ENCODE peak calls at places on chromosome 2, in seven cellular contexts. C is H1, H is K562, M is SK-N-SH, U is HCT116, B is HepG2, J is GM12878. Z is an unnamed sample.

GRCh38 chr2:164693834-164694233 is 72.6 kb upstream of the GRB14 start:
- DNase-seq in C (no peak), H (no peak), M (no peak), U (no peak), B (no peak), J (no peak), Z (no peak)

GRCh38 chr2:217790681-217791392 is 212.0 kb downstream of the TNS1 start:
- DNase-seq in C (no peak), H (no peak), M (peak), U (no peak), B (no peak), J (no peak), Z (no peak)

GRCh38 chr2:239169311-239170048 is 231.3 kb downstream of the HDAC4 start:
- DNase-seq in C (no peak), H (no peak), M (no peak), U (no peak), B (no peak), J (no peak), Z (no peak)

GRCh38 chr2:210452194-210452593 is 24.4 kb downstream of the LANCL1 start:
- DNase-seq in C (no peak), H (no peak), M (peak), U (no peak), B (no peak), J (no peak), Z (no peak)

GRCh38 chr2:168731550-168732128 is 70.8 kb upstream of the NOSTRIN start:
- DNase-seq in C (no peak), H (no peak), M (no peak), U (no peak), B (no peak), J (no peak), Z (no peak)

GRCh38 chr2:42926438-42927333 is 134.3 kb upstream of the HAAO start:
- DNase-seq in C (no peak), H (no peak), M (no peak), U (no peak), B (peak), J (no peak), Z (no peak)

GRCh38 chr2:239932881-239933735 is 92.0 kb downstream of the NDUFA10 start:
- DNase-seq in C (no peak), H (no peak), M (no peak), U (no peak), B (no peak), J (no peak), Z (no peak)

GRCh38 chr2:182817558-182817957 is 48.9 kb downstream of the FRZB start:
- DNase-seq in C (no peak), H (no peak), M (no peak), U (no peak), B (no peak), J (no peak), Z (no peak)

GRCh38 chr2:85907671-85908157 is 18.9 kb upstream of the ST3GAL5 start:
- DNase-seq in C (no peak), H (no peak), M (no peak), U (no peak), B (no peak), J (no peak), Z (no peak)

GRCh38 chr2:219901155-219901554 is 273.7 kb downstream of the SLC4A3 start:
- DNase-seq in C (no peak), H (no peak), M (no peak), U (no peak), B (no peak), J (peak), Z (no peak)

GRCh38 chr2:240455719-240456606 is 20.5 kb downstream of the GPC1 start:
- DNase-seq in C (peak), H (no peak), M (no peak), U (no peak), B (no peak), J (no peak), Z (peak)

GRCh38 chr2:160584972-160585494 is 91.4 kb upstream of the RBMS1 start:
- DNase-seq in C (no peak), H (no peak), M (no peak), U (no peak), B (no peak), J (no peak), Z (no peak)

GRCh38 chr2:235864746-235865535 is 303.2 kb downstream of the GBX2 start:
- DNase-seq in C (no peak), H (no peak), M (no peak), U (no peak), B (no peak), J (no peak), Z (no peak)

GRCh38 chr2:77666251-77666980 is 144.2 kb upstream of the LRRTM4 start:
- DNase-seq in C (no peak), H (no peak), M (no peak), U (no peak), B (peak), J (no peak), Z (no peak)

DNA sequence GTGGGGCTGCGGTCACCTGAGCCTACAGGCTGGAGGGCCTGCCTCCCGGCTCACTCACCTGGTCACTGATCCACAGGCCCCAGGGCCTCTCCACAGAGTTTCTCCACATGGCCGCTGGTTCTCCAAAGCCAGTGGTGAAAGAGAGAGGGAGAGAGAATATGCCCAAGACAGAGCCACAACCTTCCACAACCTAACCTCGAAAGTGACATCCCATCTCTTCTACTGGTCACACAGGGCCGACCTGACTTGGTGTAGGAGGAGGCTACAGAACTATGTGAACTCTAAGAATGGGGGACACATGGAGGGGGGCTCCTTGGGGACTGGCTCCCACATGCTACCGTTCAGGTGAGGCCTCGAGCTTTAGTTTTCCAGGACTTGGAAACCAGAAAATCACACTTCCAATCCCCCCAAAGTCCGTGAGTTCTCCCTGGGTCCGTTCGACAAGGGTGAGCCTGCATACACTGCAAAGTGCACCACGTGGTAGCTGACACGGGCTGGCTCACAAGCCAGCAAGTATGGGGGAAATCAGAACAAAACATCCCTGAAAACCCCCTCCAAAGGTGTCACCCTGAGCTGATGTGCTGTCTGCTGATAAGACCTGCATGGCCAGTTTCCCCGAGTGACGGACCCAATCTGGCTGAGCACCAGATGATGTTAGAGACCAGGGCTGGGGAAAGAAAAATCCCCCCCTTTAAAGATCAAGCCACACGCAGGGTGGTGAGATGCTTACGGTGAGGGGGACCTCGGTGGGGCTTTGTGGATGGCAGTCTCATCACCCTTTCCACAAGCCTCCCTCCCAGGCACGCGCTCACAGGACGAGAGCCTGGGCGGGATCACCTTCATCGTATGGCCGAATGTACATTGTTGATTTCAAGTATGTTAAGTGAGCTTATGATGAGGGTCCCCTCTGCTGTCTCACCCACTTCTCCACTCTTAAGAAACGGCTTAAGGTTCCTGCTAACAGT is 54.2 kb upstream of the SEMA4C start:
- DNase-seq in C (no peak), H (peak), M (no peak), U (no peak), B (no peak), J (no peak), Z (no peak)
- TF ChIP-seq JUND in C (no peak), H (peak), M (no peak), U (no peak), B (no peak), J (peak), Z (no peak)

GRCh38 chr2:173300458-173300857 is 54.2 kb upstream of the CDCA7 start:
- DNase-seq in C (no peak), H (no peak), M (no peak), U (no peak), B (peak), J (no peak), Z (no peak)
- TF ChIP-seq JUND in C (no peak), H (peak), M (no peak), U (no peak), B (no peak), J (no peak), Z (no peak)

DNA sequence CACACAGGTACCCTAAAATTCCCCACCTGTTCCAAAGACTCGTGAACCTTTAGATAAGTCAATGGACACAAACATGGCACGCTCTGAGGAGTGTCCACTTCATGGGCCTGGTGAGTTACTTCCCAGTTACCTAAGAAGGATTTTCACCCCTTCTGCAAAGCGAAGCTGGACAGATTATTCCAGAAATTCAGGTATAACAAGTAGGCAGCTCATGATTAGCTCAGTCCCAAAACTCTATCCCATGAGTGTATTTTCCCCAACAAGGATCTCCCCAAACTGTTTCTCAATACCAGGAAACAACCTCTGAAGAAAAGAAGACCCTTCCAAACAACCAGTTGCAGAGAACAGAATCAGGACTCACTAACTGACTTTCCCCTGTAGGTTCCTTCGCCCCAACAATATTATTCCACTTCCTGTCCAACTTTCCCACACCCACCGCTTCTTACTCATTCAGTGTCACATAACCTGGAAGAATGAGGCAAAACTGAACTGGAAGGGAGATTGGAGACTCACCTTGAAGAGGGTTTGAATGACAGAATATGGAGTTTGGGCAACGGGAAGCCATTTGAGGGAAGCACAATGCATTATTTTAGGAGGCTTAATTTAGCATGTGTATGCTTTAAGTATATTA is 120.1 kb downstream of the ANTXR1 start:
- DNase-seq in C (no peak), H (no peak), M (no peak), U (no peak), B (no peak), J (no peak), Z (no peak)
- TF ChIP-seq JUND in C (no peak), H (no peak), M (no peak), U (no peak), B (no peak), J (no peak), Z (no peak)

GRCh38 chr2:63751901-63752300 is 89.8 kb upstream of the UGP2 start:
- DNase-seq in C (no peak), H (no peak), M (no peak), U (no peak), B (no peak), J (no peak), Z (no peak)

GRCh38 chr2:63755980-63756379 is 85.7 kb upstream of the UGP2 start:
- DNase-seq in C (no peak), H (no peak), M (no peak), U (no peak), B (no peak), J (no peak), Z (no peak)

DNA sequence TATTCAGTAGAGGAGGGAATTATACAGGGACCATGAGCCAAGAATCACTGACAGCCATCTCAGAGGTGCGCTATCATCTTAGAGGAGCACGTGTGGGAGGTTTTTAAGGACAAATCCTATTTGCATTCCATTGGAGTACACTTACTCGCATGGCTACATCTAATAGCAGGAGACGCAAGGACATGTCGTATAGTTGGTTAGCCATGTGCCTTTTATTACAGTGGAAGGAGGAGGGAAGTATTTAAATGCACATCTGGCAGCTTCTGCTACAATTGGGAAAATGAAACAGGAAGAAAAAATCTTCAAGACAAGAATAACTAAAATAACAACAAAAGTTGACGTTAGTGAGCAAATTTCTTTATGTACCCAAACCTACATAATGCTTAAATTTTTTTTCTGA is 86.5 kb upstream of the UGP2 start:
- DNase-seq in C (no peak), H (no peak), M (no peak), U (no peak), B (no peak), J (no peak), Z (no peak)
- TF ChIP-seq JUND in C (no peak), H (no peak), M (no peak), U (no peak), B (no peak), J (no peak), Z (no peak)

GRCh38 chr2:112637289-112637660 is 8.5 kb upstream of the SLC20A1 start:
- DNase-seq in C (no peak), H (no peak), M (no peak), U (no peak), B (no peak), J (no peak), Z (no peak)
- TF ChIP-seq JUND in C (no peak), H (no peak), M (no peak), U (no peak), B (no peak), J (no peak), Z (no peak)

GRCh38 chr2:73282924-73283544 is 1.2 kb downstream of the FBXO41 start:
- DNase-seq in C (no peak), H (no peak), M (no peak), U (no peak), B (no peak), J (no peak), Z (no peak)
- TF ChIP-seq JUND in C (no peak), H (no peak), M (no peak), U (no peak), B (no peak), J (no peak), Z (no peak)

GRCh38 chr2:64211471-64211870 is 67.3 kb upstream of the PELI1 start:
- DNase-seq in C (no peak), H (no peak), M (no peak), U (no peak), B (no peak), J (no peak), Z (no peak)

GRCh38 chr2:64213607-64214275 is 69.5 kb upstream of the PELI1 start:
- DNase-seq in C (no peak), H (no peak), M (no peak), U (no peak), B (no peak), J (peak), Z (no peak)

GRCh38 chr2:64212346-64212745 is 68.1 kb upstream of the PELI1 start:
- DNase-seq in C (no peak), H (no peak), M (no peak), U (no peak), B (no peak), J (no peak), Z (no peak)

GRCh38 chr2:64212801-64213321 is 68.6 kb upstream of the PELI1 start:
- DNase-seq in C (no peak), H (peak), M (no peak), U (no peak), B (no peak), J (peak), Z (no peak)

GRCh38 chr2:64210816-64211215 is 66.6 kb upstream of the PELI1 start:
- DNase-seq in C (no peak), H (no peak), M (no peak), U (no peak), B (no peak), J (no peak), Z (no peak)
- TF ChIP-seq JUND in C (no peak), H (no peak), M (no peak), U (no peak), B (no peak), J (no peak), Z (no peak)

DNA sequence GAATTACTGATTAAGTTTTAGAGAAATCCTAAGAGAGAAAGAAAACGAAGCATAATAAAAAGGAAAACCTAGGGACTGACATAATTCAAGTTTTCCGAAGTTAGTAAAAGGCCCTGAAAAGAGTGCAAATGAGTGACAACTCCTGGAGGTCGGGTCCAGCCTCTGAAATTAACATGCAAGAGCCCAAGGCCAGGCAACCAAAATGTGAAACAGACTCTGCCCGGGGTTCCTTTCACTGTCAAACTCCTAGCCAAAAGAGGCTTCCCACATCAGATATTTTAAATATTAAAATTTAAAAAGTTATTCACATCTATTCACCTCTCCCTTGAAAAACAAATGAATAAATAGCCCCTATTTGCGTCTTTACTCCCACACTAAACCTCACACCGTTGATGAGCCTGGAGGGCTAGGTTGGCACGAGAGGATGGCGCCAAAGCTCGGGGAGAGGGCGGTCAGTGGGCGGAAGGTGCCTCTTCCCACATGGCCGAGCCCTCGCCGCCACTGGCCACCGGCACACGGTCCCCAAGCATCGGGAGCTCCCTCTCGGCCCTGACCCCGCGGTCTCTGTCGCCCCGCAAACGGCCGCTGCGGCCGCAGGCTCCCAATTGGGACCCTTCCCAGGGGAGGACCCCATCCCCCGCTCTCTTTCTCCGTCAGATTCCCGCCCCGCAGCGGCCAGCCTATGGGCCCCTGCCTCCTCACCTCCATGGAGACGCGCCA is 630 bp downstream of the PPM1G start:
- DNase-seq in C (no peak), H (no peak), M (no peak), U (no peak), B (no peak), J (no peak), Z (no peak)
- TF ChIP-seq JUND in C (no peak), H (no peak), M (no peak), U (no peak), B (no peak), J (no peak), Z (no peak)

GRCh38 chr2:58571181-58571852 is 330.2 kb upstream of the FANCL start:
- DNase-seq in C (peak), H (peak), M (peak), U (peak), B (peak), J (peak), Z (peak)
- TF ChIP-seq JUND in C (no peak), H (no peak), M (no peak), U (no peak), B (no peak), J (no peak), Z (no peak)

GRCh38 chr2:230941202-230942180 is 16.4 kb upstream of the GPR55 start:
- DNase-seq in C (peak), H (no peak), M (no peak), U (no peak), B (no peak), J (no peak), Z (no peak)
- TF ChIP-seq JUND in C (no peak), H (no peak), M (no peak), U (no peak), B (no peak), J (no peak), Z (no peak)